ENCODE peak calls at places on chromosomes 16 and 17, in eight cellular contexts. B is MM.1S; A is hepatic stellate cell; L is activated CD8-positive, alpha-beta memory T cell treated with anti-CD3 and anti-CD28 coated beads for 4 hours; F is AG04450; W is HCEC 1CT; Z is smooth muscle cell of the brain vasculature; H is NCI-H1105 treated with DMSO at 0.1 percent for 48 hours. S is an unnamed sample.

GRCh38 chr17:32227910-32228309 is 37.7 kb upstream of the RHBDL3 start:
- DNase-seq in B (no peak), A (no peak), L (no peak), F (no peak), W (no peak), Z (no peak), H (no peak), S (no peak)

GRCh38 chr16:68362314-68362913 is 51.6 kb downstream of the PRMT7 start:
- DNase-seq in B (no peak), A (no peak), L (no peak), F (no peak), W (no peak), Z (no peak), H (no peak), S (no peak)

GRCh38 chr16:2425008-2425518 is 4.2 kb upstream of the CCNF start:
- DNase-seq in B (no peak), A (no peak), L (no peak), F (no peak), W (no peak), Z (no peak), H (no peak), S (no peak)

GRCh38 chr16:13919330-13919682 is 648 bp upstream of the ERCC4 start:
- DNase-seq in B (peak), A (peak), L (no peak), F (no peak), W (peak), Z (no peak), H (peak), S (peak)

GRCh38 chr17:63911657-63912100 is 621 bp upstream of the CSHL1 start:
- DNase-seq in B (peak), A (no peak), L (peak), F (no peak), W (no peak), Z (no peak), H (peak), S (peak)

GRCh38 chr16:7318661-7319060 is 14.0 kb upstream of the RBFOX1 start:
- DNase-seq in B (no peak), A (no peak), L (no peak), F (no peak), W (no peak), Z (no peak), H (no peak), S (no peak)

GRCh38 chr17:21359483-21359840 is 16.7 kb upstream of the KCNJ12 start:
- DNase-seq in B (no peak), A (no peak), L (no peak), F (no peak), W (no peak), Z (no peak), H (no peak), S (no peak)

GRCh38 chr16:2468142-2468724 is 2.9 kb upstream of the NTN3 start:
- DNase-seq in B (no peak), A (peak), L (no peak), F (no peak), W (no peak), Z (no peak), H (peak), S (peak)

GRCh38 chr17:30476726-30477082 is 504 bp upstream of the GOSR1 start:
- DNase-seq in B (no peak), A (no peak), L (peak), F (no peak), W (peak), Z (no peak), H (no peak), S (no peak)

GRCh38 chr17:77132411-77133086 is 8.2 kb upstream of the SEC14L1 start:
- DNase-seq in B (no peak), A (no peak), L (no peak), F (no peak), W (no peak), Z (no peak), H (no peak), S (no peak)

GRCh38 chr16:73231379-73231778 is 183.5 kb upstream of the ZFHX3 start:
- DNase-seq in B (no peak), A (no peak), L (no peak), F (no peak), W (no peak), Z (no peak), H (no peak), S (no peak)

GRCh38 chr16:10671729-10672128 is 23.0 kb downstream of the TEKT5 start:
- DNase-seq in B (no peak), A (no peak), L (no peak), F (no peak), W (no peak), Z (no peak), H (no peak), S (no peak)

GRCh38 chr16:3023415-3023668 is 400 bp downstream of the HCFC1R1 start:
- DNase-seq in B (peak), A (peak), L (no peak), F (no peak), W (peak), Z (no peak), H (no peak), S (peak)

GRCh38 chr17:28174352-28175046 is 132.0 kb downstream of the NLK start:
- DNase-seq in B (no peak), A (no peak), L (peak), F (no peak), W (no peak), Z (no peak), H (no peak), S (no peak)

GRCh38 chr17:62653831-62654829 is 26.7 kb downstream of the MRC2 start:
- DNase-seq in B (no peak), A (peak), L (no peak), F (no peak), W (peak), Z (no peak), H (no peak), S (peak)

GRCh38 chr17:12789075-12789975 is at the start of gene ARHGAP44:
- DNase-seq in B (no peak), A (peak), L (no peak), F (no peak), W (peak), Z (peak), H (peak), S (peak)

GRCh38 chr17:40073454-40074174 is 10.8 kb downstream of the THRA start:
- DNase-seq in B (no peak), A (no peak), L (no peak), F (no peak), W (no peak), Z (no peak), H (no peak), S (no peak)

GRCh38 chr16:67668495-67669157 is 2.0 kb downstream of the C16orf86 start:
- DNase-seq in B (no peak), A (no peak), L (no peak), F (no peak), W (no peak), Z (no peak), H (no peak), S (no peak)

GRCh38 chr16:11165894-11166665 is 89.9 kb downstream of the SOCS1 start:
- DNase-seq in B (no peak), A (no peak), L (no peak), F (no peak), W (no peak), Z (no peak), H (no peak), S (no peak)

GRCh38 chr17:43401293-43401692 is 2.5 kb downstream of the ARL4D start:
- DNase-seq in B (no peak), A (peak), L (no peak), F (peak), W (peak), Z (no peak), H (no peak), S (peak)

GRCh38 chr16:23391381-23392222 is 61.4 kb downstream of the COG7 start:
- DNase-seq in B (no peak), A (no peak), L (no peak), F (no peak), W (no peak), Z (no peak), H (no peak), S (no peak)

GRCh38 chr17:61395409-61395982 is 4.1 kb upstream of the TBX2 start:
- DNase-seq in B (no peak), A (peak), L (no peak), F (no peak), W (no peak), Z (no peak), H (no peak), S (no peak)

GRCh38 chr17:40833882-40834281 is 11.5 kb upstream of the KRT10 start:
- DNase-seq in B (no peak), A (no peak), L (no peak), F (no peak), W (no peak), Z (no peak), H (no peak), S (no peak)

GRCh38 chr17:28551421-28552186 is 820 bp downstream of the UNC119 start:
- DNase-seq in B (no peak), A (peak), L (no peak), F (no peak), W (no peak), Z (no peak), H (peak), S (peak)

GRCh38 chr16:67781548-67781921 is 24.8 kb downstream of the RANBP10 start:
- DNase-seq in B (no peak), A (no peak), L (no peak), F (no peak), W (no peak), Z (no peak), H (no peak), S (no peak)